ENCODE peak calls at places on chromosome 19, in seven cellular contexts. C is body of pancreas; O is stimulated activated CD4-positive, alpha-beta T cell treated with anti-CD3 and anti-CD28 coated beads, Interleukin-4, amount 100 ng/mL, for 24 hours; N is GM04504; A is NCI-H774; H is left cardiac atrium; U is stimulated activated CD8-positive, alpha-beta memory T cell treated with anti-CD3 and anti-CD28 coated beads, Interleukin-4, amount 100 ng/mL, for 24 hours. Q is an unnamed sample.
A peak's percentile ranks its signal among the peaks of the same experiment; 100 is the strongest.

GRCh38 chr19:1000095-1000494 is at the start of gene GRIN3B:
- DNase-seq in C (peak; percentile 57), O (peak; percentile 70), N (no peak), A (no peak), H (peak; percentile 70), U (peak; percentile 55), Q (peak; percentile 36)

GRCh38 chr19:49851456-49852259 is 699 bp downstream of the PTOV1 start:
- DNase-seq in C (peak; percentile 47), O (peak; percentile 32), N (no peak), A (peak; percentile 23), H (no peak), U (no peak), Q (peak; percentile 24)

GRCh38 chr19:2561221-2561620 is 85.3 kb downstream of the GADD45B start:
- DNase-seq in C (no peak), O (no peak), N (no peak), A (no peak), H (peak; percentile 9), U (no peak), Q (no peak)

GRCh38 chr19:1261863-1262686 is 7.1 kb upstream of the CIRBP start:
- DNase-seq in C (peak; percentile 97), O (no peak), N (no peak), A (peak; percentile 11), H (no peak), U (no peak), Q (peak; percentile 98)

GRCh38 chr19:40143612-40144011 is 47.6 kb upstream of the MAP3K10 start:
- DNase-seq in C (peak; percentile 6), O (peak; percentile 36), N (no peak), A (no peak), H (no peak), U (no peak), Q (no peak)

GRCh38 chr19:5407356-5407755 is 47.9 kb upstream of the ZNRF4 start:
- DNase-seq in C (no peak), O (no peak), N (no peak), A (no peak), H (no peak), U (no peak), Q (no peak)

GRCh38 chr19:45528744-45529453 is 21.6 kb downstream of the VASP start:
- DNase-seq in C (peak; percentile 78), O (peak; percentile 11), N (no peak), A (peak; percentile 33), H (no peak), U (no peak), Q (peak; percentile 79)

GRCh38 chr19:45168767-45169351 is 8.1 kb upstream of the NKPD1 start:
- DNase-seq in C (no peak), O (no peak), N (no peak), A (no peak), H (no peak), U (no peak), Q (no peak)

GRCh38 chr19:34173145-34173956 is 1.0 kb downstream of the LSM14A start:
- DNase-seq in C (peak; percentile 49), O (peak; percentile 33), N (no peak), A (no peak), H (peak; percentile 49), U (no peak), Q (peak; percentile 80)

GRCh38 chr19:35272954-35273649 is 4.3 kb downstream of the USF2 start:
- DNase-seq in C (no peak), O (no peak), N (no peak), A (no peak), H (no peak), U (no peak), Q (no peak)

GRCh38 chr19:53881482-53882390 is at the start of gene PRKCG:
- DNase-seq in C (peak; percentile 54), O (peak; percentile 39), N (no peak), A (no peak), H (peak; percentile 36), U (peak; percentile 32), Q (peak; percentile 42)

GRCh38 chr19:56821209-56821608 is 19.3 kb downstream of the PEG3 start:
- DNase-seq in C (no peak), O (no peak), N (no peak), A (no peak), H (no peak), U (no peak), Q (no peak)

GRCh38 chr19:35142531-35143230 is 374 bp upstream of the FXYD7 start:
- DNase-seq in C (peak; percentile 75), O (peak; percentile 68), N (no peak), A (no peak), H (peak; percentile 62), U (peak; percentile 50), Q (peak; percentile 13)

GRCh38 chr19:5545984-5546383 is 21.8 kb downstream of the TINCR start:
- DNase-seq in C (no peak), O (no peak), N (no peak), A (no peak), H (no peak), U (no peak), Q (no peak)

GRCh38 chr19:38685666-38686529 is 38.4 kb downstream of the ACTN4 start:
- DNase-seq in C (peak; percentile 51), O (no peak), N (no peak), A (no peak), H (peak; percentile 44), U (no peak), Q (peak; percentile 77)

GRCh38 chr19:29084266-29084665 is 128.7 kb downstream of the UQCRFS1 start:
- DNase-seq in C (no peak), O (no peak), N (peak; percentile 2), A (no peak), H (no peak), U (no peak), Q (no peak)

Q was measured in small intestine.